ENCODE peak calls at places on chromosome 7, in eight cellular contexts. X is A673, K is HepG2, D is heart right ventricle, A is psoas muscle, F is left lung, J is body of pancreas, S is tibial artery. E is an unnamed sample.
A peak's percentile ranks its signal among the peaks of the same experiment; 100 is the strongest.

GRCh38 chr7:112442210-112442609 is 8.1 kb upstream of the IFRD1 start:
- DNase-seq in X (no peak), K (no peak), D (no peak), A (no peak), F (no peak), J (no peak), S (no peak), E (no peak)

GRCh38 chr7:141776374-141776773 is at the start of gene TAS2R4:
- DNase-seq in X (no peak), K (no peak), D (no peak), A (no peak), F (no peak), J (no peak), S (no peak), E (no peak)

GRCh38 chr7:12294701-12295100 is 83.6 kb downstream of the TMEM106B start:
- DNase-seq in X (no peak), K (no peak), D (no peak), A (no peak), F (no peak), J (no peak), S (no peak), E (no peak)

GRCh38 chr7:30893357-30893756 is 18.3 kb upstream of the AQP1 start:
- DNase-seq in X (no peak), K (no peak), D (peak; percentile 68), A (no peak), F (peak; percentile 61), J (peak; percentile 64), S (peak; percentile 85), E (no peak)

GRCh38 chr7:24123061-24123460 is 160.9 kb upstream of the NPY start:
- DNase-seq in X (peak; percentile 70), K (no peak), D (no peak), A (no peak), F (no peak), J (no peak), S (no peak), E (no peak)

GRCh38 chr7:30087371-30087770 is 47.4 kb upstream of the MTURN start:
- DNase-seq in X (no peak), K (no peak), D (no peak), A (no peak), F (no peak), J (no peak), S (no peak), E (no peak)

GRCh38 chr7:158734861-158735260 is 30.3 kb upstream of the NCAPG2 start:
- DNase-seq in X (no peak), K (no peak), D (no peak), A (no peak), F (no peak), J (no peak), S (no peak), E (no peak)

GRCh38 chr7:20791523-20791879 is 4.8 kb upstream of the SP8 start:
- DNase-seq in X (no peak), K (no peak), D (no peak), A (no peak), F (no peak), J (no peak), S (no peak), E (no peak)

GRCh38 chr7:5077740-5078139 is 32.1 kb downstream of the RBAK start:
- DNase-seq in X (peak; percentile 47), K (no peak), D (no peak), A (no peak), F (peak; percentile 8), J (no peak), S (no peak), E (no peak)

GRCh38 chr7:35545831-35546230 is 149.1 kb downstream of the HERPUD2 start:
- DNase-seq in X (no peak), K (no peak), D (no peak), A (no peak), F (no peak), J (no peak), S (no peak), E (no peak)

GRCh38 chr7:27156508-27156898 is at the start of gene HOXA7:
- DNase-seq in X (peak; percentile 41), K (no peak), D (no peak), A (peak; percentile 82), F (peak; percentile 72), J (no peak), S (peak; percentile 89), E (no peak)

GRCh38 chr7:54877683-54878082 is 118.7 kb upstream of the SEC61G start:
- DNase-seq in X (no peak), K (peak; percentile 24), D (no peak), A (no peak), F (no peak), J (no peak), S (no peak), E (no peak)
- H3K4me1 ChIP-seq in X (no peaks in the 10 kb centered on the region), K (peaks cover 48% of the 10 kb centered on the region), D (no peaks in the 10 kb centered on the region), A (no peaks in the 10 kb centered on the region), F (no peaks in the 10 kb centered on the region), J (peaks cover 38% of the 10 kb centered on the region), S (no peaks in the 10 kb centered on the region), E (no peaks in the 10 kb centered on the region)

GRCh38 chr7:36939816-36940215 is 215.5 kb upstream of the AOAH start:
- DNase-seq in X (no peak), K (no peak), D (no peak), A (no peak), F (no peak), J (no peak), S (no peak), E (no peak)
- H3K9me3 ChIP-seq in X (peaks cover 13% of the 10 kb centered on the region), K (peaks cover 41% of the 10 kb centered on the region), D (peaks cover 52% of the 10 kb centered on the region), A (peaks cover 53% of the 10 kb centered on the region), F (peaks cover 73% of the 10 kb centered on the region), J (no peaks in the 10 kb centered on the region), S (peaks cover 34% of the 10 kb centered on the region), E (peaks cover 42% of the 10 kb centered on the region)

DNA sequence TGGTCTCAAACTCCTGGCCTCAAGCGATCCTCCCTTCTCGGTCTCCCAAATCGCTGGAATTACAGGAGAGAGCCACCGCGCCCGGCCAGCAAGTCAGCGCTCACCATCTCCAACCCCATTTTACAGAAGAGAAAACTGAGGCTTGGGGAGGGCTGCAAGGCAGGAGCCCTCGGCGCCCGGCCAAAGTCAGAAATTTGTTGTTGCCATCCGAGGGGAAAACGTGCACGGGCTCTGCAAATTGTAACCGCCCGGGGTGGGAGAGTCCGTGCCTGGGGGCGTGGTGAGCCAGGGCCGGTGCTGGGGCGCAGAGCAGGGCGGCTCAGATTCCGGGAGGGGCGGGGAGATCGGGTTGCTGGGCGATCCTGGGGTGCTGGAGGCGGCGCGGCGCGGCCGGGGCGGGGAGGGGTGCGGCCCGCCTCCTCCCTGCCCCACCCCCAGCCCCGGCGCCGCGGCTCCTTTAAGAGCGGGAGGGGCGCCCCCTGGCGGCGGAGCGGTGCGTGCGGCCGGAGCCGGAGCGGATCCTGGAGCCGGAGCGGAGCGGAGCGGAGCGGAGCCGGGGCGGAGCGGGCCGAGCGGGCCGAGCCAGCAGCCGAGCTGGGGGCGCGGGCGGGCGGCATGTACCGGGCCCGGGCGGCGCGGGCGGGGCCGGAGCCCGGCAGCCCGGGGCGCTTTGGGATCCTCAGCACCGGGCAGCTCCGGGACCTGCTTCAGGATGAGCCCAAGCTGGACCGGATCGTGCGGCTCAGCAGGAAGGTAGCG is at the start of gene VPS37D:
- DNase-seq in X (peak; percentile 94), K (peak; percentile 67), D (peak; percentile 95), A (peak; percentile 91), F (peak; percentile 99), J (peak; percentile 91), S (peak; percentile 90), E (peak; percentile 57)
- TF ChIP-seq CTCF in X (peak; percentile 64), K (peak; percentile 79), D (peak; percentile 88), A (peak; percentile 87), F (peak; percentile 87), J (peak; percentile 34), S (peak; percentile 97), E (peak; percentile 79)

GRCh38 chr7:32887395-32887794 is 4.2 kb downstream of the KBTBD2 start:
- DNase-seq in X (no peak), K (no peak), D (no peak), A (no peak), F (no peak), J (no peak), S (no peak), E (no peak)
- H3K4me1 ChIP-seq in X (peaks cover 36% of the 10 kb centered on the region), K (peaks cover 67% of the 10 kb centered on the region), D (peaks cover 70% of the 10 kb centered on the region), A (peaks cover 68% of the 10 kb centered on the region), F (peaks cover 6% of the 10 kb centered on the region), J (peaks cover 62% of the 10 kb centered on the region), S (peaks cover 14% of the 10 kb centered on the region), E (peaks cover 26% of the 10 kb centered on the region)

DNA sequence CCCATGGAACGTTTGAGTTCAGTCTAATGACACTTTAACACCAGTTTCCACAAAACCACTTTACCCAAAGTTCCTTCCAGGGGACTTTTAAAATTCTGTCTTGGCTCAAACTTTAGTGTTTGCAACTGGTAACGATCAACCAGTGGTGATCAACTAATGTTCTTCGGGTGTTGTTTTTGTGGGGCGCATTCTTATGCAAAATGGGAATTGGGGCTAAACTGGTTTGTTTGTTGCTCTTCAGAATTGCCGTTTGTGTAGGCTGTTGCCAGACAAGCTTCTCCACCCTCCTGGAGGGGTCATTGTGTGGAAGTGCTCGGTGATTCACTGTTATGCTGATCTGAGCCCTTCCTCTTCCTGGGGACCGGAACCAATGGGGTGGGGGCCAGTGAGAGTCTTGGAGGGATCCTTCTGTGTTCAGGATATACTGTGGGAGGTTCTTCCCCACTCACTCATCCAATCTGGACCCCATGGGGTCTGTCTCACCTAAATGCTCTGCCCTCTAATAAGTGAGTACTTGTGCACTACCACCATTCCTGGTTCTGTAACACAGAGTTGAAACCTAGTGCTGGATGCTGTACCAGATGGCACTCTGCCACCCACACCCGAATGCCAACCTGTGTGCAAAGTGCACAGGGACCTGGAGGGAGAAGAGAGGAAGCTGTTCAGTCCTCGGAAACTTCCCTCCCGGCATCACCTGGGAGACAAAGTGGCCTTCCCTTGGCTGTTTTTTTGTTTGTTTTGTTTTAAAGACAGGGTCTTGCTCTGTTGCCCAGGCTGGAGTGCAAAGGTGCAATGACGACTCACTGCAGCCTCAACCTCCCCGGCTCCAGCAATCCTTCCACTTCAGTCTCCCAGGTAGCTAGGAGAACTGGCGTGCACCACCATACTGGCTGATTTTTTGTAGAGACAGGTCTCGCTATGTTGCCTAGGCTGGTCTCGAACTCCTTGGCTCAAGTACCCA is 2.1 kb downstream of the NFE2L3 start:
- DNase-seq in X (no peak), K (no peak), D (no peak), A (no peak), F (no peak), J (peak; percentile 43), S (no peak), E (no peak)
- H3K9me3 ChIP-seq in X (no peaks in the 10 kb centered on the region), K (no peaks in the 10 kb centered on the region), D (no peaks in the 10 kb centered on the region), A (no peaks in the 10 kb centered on the region), F (no peaks in the 10 kb centered on the region), J (no peaks in the 10 kb centered on the region), S (no peaks in the 10 kb centered on the region), E (no peaks in the 10 kb centered on the region)

DNA sequence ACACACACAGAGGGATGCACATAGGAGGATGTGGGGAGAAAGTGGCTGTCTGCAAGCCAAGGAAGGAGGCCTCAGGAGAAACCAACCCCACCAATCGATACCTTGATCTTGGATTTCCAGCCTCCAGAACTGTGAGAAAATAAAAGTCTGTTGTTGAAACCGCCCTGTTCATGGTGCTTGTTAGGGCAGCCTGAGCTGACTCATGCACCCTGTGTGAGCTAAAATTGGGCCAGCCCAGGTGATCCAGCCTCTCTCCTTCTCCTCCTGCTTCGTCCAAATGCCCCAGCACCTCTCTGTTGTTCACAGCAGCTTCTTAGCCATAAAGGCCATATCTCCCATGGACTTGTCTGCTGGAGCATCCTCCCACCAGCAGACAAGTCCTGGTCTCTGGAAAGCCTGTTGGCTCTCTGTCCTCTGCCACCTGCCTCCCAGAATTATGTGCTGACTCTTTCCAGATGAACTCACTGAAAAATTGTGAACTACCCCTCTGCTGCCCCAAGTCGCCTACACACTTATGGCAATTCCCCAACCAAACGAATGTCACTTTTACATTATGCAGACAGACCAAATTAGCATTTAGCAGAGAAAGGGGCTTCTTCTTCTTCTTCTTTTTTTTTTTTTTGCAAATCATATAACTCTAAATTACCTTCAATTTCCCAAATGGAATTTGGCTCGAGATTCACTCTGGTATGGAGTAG is 30.2 kb upstream of the CARD11 start:
- DNase-seq in X (no peak), K (no peak), D (no peak), A (no peak), F (no peak), J (no peak), S (peak; percentile 0), E (no peak)
- TF ChIP-seq CTCF in X (no peak), K (no peak), D (no peak), A (no peak), F (no peak), J (no peak), S (no peak), E (no peak)

GRCh38 chr7:1539346-1540321 is 9.1 kb downstream of the MAFK start:
- DNase-seq in X (no peak), K (no peak), D (peak; percentile 24), A (peak; percentile 51), F (no peak), J (peak; percentile 35), S (peak; percentile 72), E (no peak)
- H3K4me1 ChIP-seq in X (peaks cover 21% of the 10 kb centered on the region), K (peaks cover 29% of the 10 kb centered on the region), D (peaks cover 56% of the 10 kb centered on the region), A (peaks cover 40% of the 10 kb centered on the region), F (peaks cover 28% of the 10 kb centered on the region), J (peaks cover 50% of the 10 kb centered on the region), S (peaks cover 33% of the 10 kb centered on the region), E (peaks cover 41% of the 10 kb centered on the region)